ENCODE peak calls at places on chromosomes 16 and 17, in ten cellular contexts. L is GDM1; R is lower leg skin; O is kidney epithelial cell; J is IMR-90; X is CD4-positive, CD25-positive, alpha-beta regulatory T cell; K is GM12892; U is activated naive CD8-positive, alpha-beta T cell treated with anti-CD3 and anti-CD28 coated beads for 36 hours; H is Caco-2; A is T follicular helper cell. M is an unnamed sample.

GRCh38 chr16:83095926-83096692 is 469.3 kb downstream of the CDH13 start:
- DNase-seq in L (no peak), R (no peak), O (no peak), J (peak), X (no peak), K (no peak), U (no peak), H (peak), A (no peak), M (no peak)

GRCh38 chr17:67819722-67820121 is 5.6 kb upstream of the BPTF start:
- DNase-seq in L (no peak), R (peak), O (no peak), J (no peak), X (no peak), K (no peak), U (no peak), H (no peak), A (no peak), M (no peak)

GRCh38 chr16:12229759-12230594 is 253.4 kb downstream of the SNX29 start:
- DNase-seq in L (no peak), R (no peak), O (no peak), J (peak), X (no peak), K (no peak), U (no peak), H (no peak), A (no peak), M (no peak)

GRCh38 chr17:28381141-28381825 is 9.8 kb downstream of the SARM1 start:
- DNase-seq in L (no peak), R (no peak), O (no peak), J (no peak), X (no peak), K (no peak), U (peak), H (peak), A (no peak), M (peak)

GRCh38 chr17:37676115-37676925 is 33.1 kb upstream of the DDX52 start:
- DNase-seq in L (no peak), R (no peak), O (peak), J (peak), X (no peak), K (no peak), U (no peak), H (peak), A (no peak), M (peak)

GRCh38 chr17:67386965-67387551 is 10.0 kb downstream of the PITPNC1 start:
- DNase-seq in L (peak), R (no peak), O (no peak), J (peak), X (peak), K (no peak), U (peak), H (peak), A (no peak), M (peak)

GRCh38 chr16:50354629-50355456 is 13.9 kb downstream of the BRD7 start:
- DNase-seq in L (no peak), R (no peak), O (no peak), J (no peak), X (no peak), K (no peak), U (no peak), H (no peak), A (no peak), M (no peak)

GRCh38 chr17:59620064-59620359 is 317 bp downstream of the CLTC start:
- DNase-seq in L (no peak), R (no peak), O (no peak), J (no peak), X (no peak), K (no peak), U (no peak), H (no peak), A (no peak), M (no peak)